ENCODE peak calls at places on chromosome 9, in six cellular contexts. P is stimulated activated CD8-positive, alpha-beta memory T cell treated with anti-CD3 and anti-CD28 coated beads, Interleukin-4, amount 100 ng/mL, for 24 hours; C is SK-MEL-5; X is activated T-helper 1 cell treated with Interleukin-2 at 50 U/mL for 16 hours; R is activated CD4-positive, alpha-beta T cell treated with anti-CD3 and anti-CD28 coated beads for 1 hour; G is nephron progenitor cell. M is an unnamed sample.

GRCh38 chr9:34580358-34580757 is 9.2 kb downstream of the CNTFR start:
- DNase-seq in P (no peak), C (no peak), X (no peak), R (no peak), G (peak; percentile 52), M (no peak)

GRCh38 chr9:136216541-136217240 is 11.8 kb upstream of the LHX3 start:
- DNase-seq in P (no peak), C (no peak), X (no peak), R (no peak), G (no peak), M (no peak)

GRCh38 chr9:3960661-3961144 is 339.2 kb downstream of the GLIS3 start:
- DNase-seq in P (no peak), C (no peak), X (no peak), R (no peak), G (no peak), M (no peak)

GRCh38 chr9:76716270-76716669 is 48.0 kb upstream of the PCA3 start:
- DNase-seq in P (no peak), C (peak; percentile 42), X (no peak), R (no peak), G (no peak), M (no peak)

GRCh38 chr9:135137398-135137832 is 49.9 kb downstream of the OLFM1 start:
- DNase-seq in P (no peak), C (no peak), X (no peak), R (no peak), G (no peak), M (no peak)

GRCh38 chr9:128406848-128407391 is 13.7 kb upstream of the CERCAM start:
- DNase-seq in P (no peak), C (peak; percentile 63), X (no peak), R (no peak), G (no peak), M (no peak)

GRCh38 chr9:100573655-100574260 is 4.1 kb upstream of the CAVIN4 start:
- DNase-seq in P (no peak), C (no peak), X (no peak), R (no peak), G (no peak), M (no peak)

GRCh38 chr9:129834489-129835127 is 467 bp downstream of the C9orf78 start:
- DNase-seq in P (no peak), C (no peak), X (peak; percentile 30), R (peak; percentile 23), G (peak; percentile 10), M (peak; percentile 26)